ENCODE peak calls at places on chromosomes 4 and X, in six cellular contexts. Z is endothelial cell, X is tibial nerve, Q is B cell, J is CD14-positive monocyte, T is K562. L is an unnamed sample.

GRCh38 chrX:130401415-130402210 is at the start of gene RBMX2:
- DNase-seq in Z (peak), T (peak), J (peak), Q (peak), X (peak), L (peak)

GRCh38 chr4:115781528-115782146 is 668.2 kb upstream of the NDST4 start:
- DNase-seq in Q (no peak), Z (no peak), X (no peak), J (no peak), T (no peak), L (no peak)

GRCh38 chr4:181061787-181062186 is 1181.4 kb upstream of the TENM3 start:
- DNase-seq in Q (no peak), X (no peak), J (no peak), Z (no peak), T (no peak), L (no peak)

GRCh38 chrX:30822068-30822671 is 66.9 kb downstream of the TAB3 start:
- DNase-seq in T (peak), Z (no peak), Q (no peak), J (no peak), X (no peak), L (no peak)

GRCh38 chrX:74492720-74493201 is 71.5 kb downstream of the SLC16A2 start:
- DNase-seq in X (no peak), Q (no peak), Z (peak), J (no peak), T (peak), L (no peak)

GRCh38 chr4:81118086-81118485 is 87.6 kb downstream of the BMP3 start:
- DNase-seq in Z (no peak), Q (no peak), T (no peak), X (no peak), J (no peak), L (no peak)

GRCh38 chrX:68429216-68429615 is 4.1 kb downstream of the OPHN1 start:
- DNase-seq in T (no peak), J (no peak), Z (no peak), Q (no peak), X (no peak), L (no peak)

GRCh38 chrX:34612036-34612435 is 45.0 kb downstream of the TMEM47 start:
- DNase-seq in X (no peak), Q (no peak), T (no peak), Z (no peak), J (no peak), L (no peak)

GRCh38 chrX:119981286-119982070 is 37.9 kb upstream of the NKAP start:
- DNase-seq in J (no peak), Q (no peak), X (no peak), Z (no peak), T (peak), L (no peak)

GRCh38 chr4:134695433-134695832 is 493.8 kb upstream of the PABPC4L start:
- DNase-seq in X (no peak), Z (no peak), Q (no peak), T (no peak), J (no peak), L (no peak)
- TF ChIP-seq CTCF in X (no peak), Z (no peak), Q (no peak), T (no peak), J (no peak), L (no peak)

GRCh38 chrX:78105944-78106650 is 2.0 kb downstream of the PGK1 start:
- DNase-seq in J (no peak), T (no peak), Z (no peak), Q (no peak), X (no peak), L (no peak)

GRCh38 chrX:78102100-78102499 is 1.9 kb upstream of the PGK1 start:
- DNase-seq in Z (no peak), Q (no peak), X (no peak), T (no peak), J (no peak), L (no peak)

GRCh38 chrX:78104447-78105176 is 564 bp downstream of the PGK1 start:
- DNase-seq in J (peak), Z (peak), Q (peak), T (peak), X (peak), L (peak)

GRCh38 chrX:78103656-78104446 is at the start of gene PGK1:
- DNase-seq in Q (peak), X (peak), Z (peak), T (peak), J (peak), L (peak)

DNA sequence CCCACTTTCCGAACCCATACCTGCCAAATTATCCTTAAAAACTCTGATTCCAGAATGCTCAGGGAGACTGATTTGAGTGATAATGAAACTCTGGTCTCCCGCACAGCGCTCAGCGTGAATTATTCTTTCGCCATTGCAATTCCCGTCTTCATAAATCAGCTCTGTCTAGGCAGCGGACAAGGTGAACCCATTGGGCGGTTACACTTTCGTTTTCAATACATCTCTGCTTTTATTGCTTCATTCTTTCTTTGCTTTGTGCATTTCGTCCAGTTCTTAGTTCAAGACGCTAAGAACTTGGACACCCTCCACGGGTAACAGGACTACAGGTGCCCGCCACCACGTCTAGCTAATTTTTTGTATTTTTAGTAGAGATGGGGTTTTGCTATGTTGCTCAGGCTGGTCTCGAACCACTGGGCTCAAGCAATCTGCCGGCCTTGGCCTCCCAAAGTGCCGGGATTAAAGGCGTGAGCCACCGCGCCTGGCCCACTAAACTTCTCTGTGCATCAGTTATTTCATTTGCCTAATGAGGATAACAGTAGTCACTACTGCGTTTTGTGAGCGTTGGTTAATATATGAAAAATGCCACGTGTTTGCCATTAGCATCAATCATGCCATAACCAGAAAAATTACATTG is 930 bp upstream of the PGK1 start:
- DNase-seq in T (no peak), X (no peak), Q (no peak), J (no peak), Z (no peak), L (no peak)
- TF ChIP-seq CTCF in T (no peak), X (no peak), Q (no peak), J (no peak), Z (no peak), L (no peak)

GRCh38 chr4:107036602-107037151 is 564 bp upstream of the DKK2 start:
- DNase-seq in Z (peak), Q (no peak), X (no peak), J (no peak), T (no peak), L (no peak)

GRCh38 chr4:107034091-107034698 is 1.9 kb downstream of the DKK2 start:
- DNase-seq in Z (peak), Q (no peak), X (peak), T (peak), J (no peak), L (peak)

GRCh38 chr4:107035711-107036601 is at the start of gene DKK2:
- DNase-seq in Z (peak), T (no peak), Q (no peak), X (peak), J (no peak), L (peak)

GRCh38 chr4:107034982-107035710 is 967 bp downstream of the DKK2 start:
- DNase-seq in T (no peak), X (no peak), Z (peak), J (no peak), Q (no peak), L (peak)

GRCh38 chr4:107037188-107037587 is 1.1 kb upstream of the DKK2 start:
- DNase-seq in J (no peak), T (peak), Z (peak), Q (no peak), X (peak), L (peak)
- TF ChIP-seq CTCF in J (no peak), T (no peak), Z (no peak), Q (no peak), X (peak), L (peak)

GRCh38 chrX:53047228-53047627 is 1.4 kb upstream of the GPR173 start:
- DNase-seq in Q (no peak), X (no peak), Z (no peak), T (no peak), J (no peak), L (no peak)
- TF ChIP-seq CTCF in Q (no peak), X (no peak), Z (peak), T (no peak), J (no peak), L (no peak)